ENCODE peak calls at places on chromosome 21, in five cellular contexts. One of them, this sample, is unnamed.

GRCh38 chr21:16308269-16308668 is 578.5 kb downstream of the USP25 start:
- DNase-seq in AG08395: peak
- DNase-seq in substantia nigra: no peak
- DNase-seq in C1 segment of cervical spinal cord: no peak
- DNase-seq in fibroblast of the aortic adventitia: peak
- DNase-seq in this sample: no peak

GRCh38 chr21:40800126-40800525 is 46.8 kb downstream of the DSCAM start:
- DNase-seq in AG08395: no peak
- DNase-seq in substantia nigra: no peak
- DNase-seq in C1 segment of cervical spinal cord: no peak
- DNase-seq in fibroblast of the aortic adventitia: no peak
- DNase-seq in this sample: no peak

GRCh38 chr21:25733859-25734653 is 648 bp downstream of the ATP5PF start:
- DNase-seq in AG08395: peak
- DNase-seq in substantia nigra: no peak
- DNase-seq in C1 segment of cervical spinal cord: no peak
- DNase-seq in fibroblast of the aortic adventitia: peak
- DNase-seq in this sample: no peak

GRCh38 chr21:36910581-36911307 is 55.7 kb downstream of the HLCS start:
- DNase-seq in AG08395: peak
- DNase-seq in substantia nigra: no peak
- DNase-seq in C1 segment of cervical spinal cord: no peak
- DNase-seq in fibroblast of the aortic adventitia: peak
- DNase-seq in this sample: no peak

GRCh38 chr21:41364308-41364707 is 2.5 kb downstream of the MX2 start:
- DNase-seq in AG08395: no peak
- DNase-seq in substantia nigra: no peak
- DNase-seq in C1 segment of cervical spinal cord: no peak
- DNase-seq in fibroblast of the aortic adventitia: no peak
- DNase-seq in this sample: peak

GRCh38 chr21:32021319-32022027 is 148.7 kb downstream of the HUNK start:
- DNase-seq in AG08395: peak
- DNase-seq in substantia nigra: peak
- DNase-seq in C1 segment of cervical spinal cord: peak
- DNase-seq in fibroblast of the aortic adventitia: no peak
- DNase-seq in this sample: no peak

GRCh38 chr21:41610042-41610839 is 102.3 kb upstream of the TMPRSS2 start:
- DNase-seq in AG08395: peak
- DNase-seq in substantia nigra: no peak
- DNase-seq in C1 segment of cervical spinal cord: peak
- DNase-seq in fibroblast of the aortic adventitia: peak
- DNase-seq in this sample: peak

GRCh38 chr21:37335053-37335452 is 31.5 kb upstream of the DYRK1A start:
- DNase-seq in AG08395: no peak
- DNase-seq in substantia nigra: no peak
- DNase-seq in C1 segment of cervical spinal cord: no peak
- DNase-seq in fibroblast of the aortic adventitia: no peak
- DNase-seq in this sample: no peak

GRCh38 chr21:43188181-43188580 is 19.4 kb downstream of the CRYAA start:
- DNase-seq in AG08395: no peak
- DNase-seq in substantia nigra: no peak
- DNase-seq in C1 segment of cervical spinal cord: no peak
- DNase-seq in fibroblast of the aortic adventitia: no peak
- DNase-seq in this sample: no peak

GRCh38 chr21:28393279-28393678 is 599.4 kb downstream of the LTN1 start:
- DNase-seq in AG08395: no peak
- DNase-seq in substantia nigra: no peak
- DNase-seq in C1 segment of cervical spinal cord: no peak
- DNase-seq in fibroblast of the aortic adventitia: no peak
- DNase-seq in this sample: peak

GRCh38 chr21:45950740-45951515 is 30.6 kb upstream of the COL6A1 start:
- DNase-seq in AG08395: peak
- DNase-seq in substantia nigra: no peak
- DNase-seq in C1 segment of cervical spinal cord: no peak
- DNase-seq in fibroblast of the aortic adventitia: peak
- DNase-seq in this sample: peak

GRCh38 chr21:29175408-29176147 is 45.1 kb downstream of the MAP3K7CL start:
- DNase-seq in AG08395: no peak
- DNase-seq in substantia nigra: no peak
- DNase-seq in C1 segment of cervical spinal cord: no peak
- DNase-seq in fibroblast of the aortic adventitia: peak
- DNase-seq in this sample: no peak

GRCh38 chr21:43731476-43731875 is 12.5 kb downstream of the PDXK start:
- DNase-seq in AG08395: no peak
- DNase-seq in substantia nigra: no peak
- DNase-seq in C1 segment of cervical spinal cord: no peak
- DNase-seq in fibroblast of the aortic adventitia: no peak
- DNase-seq in this sample: peak

GRCh38 chr21:46226920-46227599 is 1.5 kb downstream of the LSS start:
- DNase-seq in AG08395: peak
- DNase-seq in substantia nigra: no peak
- DNase-seq in C1 segment of cervical spinal cord: no peak
- DNase-seq in fibroblast of the aortic adventitia: peak
- DNase-seq in this sample: no peak

GRCh38 chr21:36330904-36331303 is 10.9 kb downstream of the MORC3 start:
- DNase-seq in AG08395: peak
- DNase-seq in substantia nigra: no peak
- DNase-seq in C1 segment of cervical spinal cord: peak
- DNase-seq in fibroblast of the aortic adventitia: peak
- DNase-seq in this sample: peak

GRCh38 chr21:45455321-45456013 is 50.5 kb downstream of the COL18A1 start:
- DNase-seq in AG08395: peak
- DNase-seq in substantia nigra: no peak
- DNase-seq in C1 segment of cervical spinal cord: peak
- DNase-seq in fibroblast of the aortic adventitia: peak
- DNase-seq in this sample: peak

GRCh38 chr21:36945496-36946138 is 20.9 kb downstream of the HLCS start:
- DNase-seq in AG08395: no peak
- DNase-seq in substantia nigra: no peak
- DNase-seq in C1 segment of cervical spinal cord: no peak
- DNase-seq in fibroblast of the aortic adventitia: peak
- DNase-seq in this sample: no peak

GRCh38 chr21:25925936-25926335 is 191.2 kb downstream of the GABPA start:
- DNase-seq in AG08395: peak
- DNase-seq in substantia nigra: no peak
- DNase-seq in C1 segment of cervical spinal cord: no peak
- DNase-seq in fibroblast of the aortic adventitia: peak
- DNase-seq in this sample: no peak

This sample was measured in trophoblast cell.